ENCODE peak calls at places on chromosomes 1 and 21, in four cellular contexts. W is suprapubic skin, D is AG04449, R is neural progenitor cell. X is an unnamed sample.

GRCh38 chr1:55572878-55573734 is 357.9 kb upstream of the USP24 start:
- DNase-seq in D (no peak), W (no peak), R (no peak), X (no peak)

GRCh38 chr1:153796786-153797659 is 21.8 kb downstream of the SLC27A3 start:
- DNase-seq in W (peak), D (no peak), R (peak), X (peak)

GRCh38 chr21:28447453-28447852 is 545.2 kb downstream of the LTN1 start:
- DNase-seq in R (no peak), W (no peak), D (no peak), X (no peak)

GRCh38 chr1:168726311-168726710 is 2.7 kb downstream of the DPT start:
- DNase-seq in D (no peak), R (no peak), W (no peak), X (no peak)

GRCh38 chr1:83818916-83819315 is 180.0 kb downstream of the TTLL7 start:
- DNase-seq in W (no peak), R (no peak), D (no peak), X (no peak)

GRCh38 chr1:15038232-15039016 is 115.1 kb upstream of the TMEM51 start:
- DNase-seq in D (no peak), W (no peak), R (peak), X (no peak)

GRCh38 chr1:156444407-156445001 is 56.1 kb downstream of the MEF2D start:
- DNase-seq in D (no peak), R (peak), W (no peak), X (no peak)

GRCh38 chr1:184386271-184387068 is at the start of gene C1orf21:
- DNase-seq in R (peak), D (no peak), W (peak), X (no peak)

GRCh38 chr1:160257411-160258015 is 4.8 kb downstream of the DCAF8 start:
- DNase-seq in R (peak), D (no peak), W (no peak), X (no peak)

GRCh38 chr1:47624531-47624930 is 186.7 kb downstream of the FOXD2 start:
- DNase-seq in W (no peak), R (peak), D (no peak), X (no peak)

GRCh38 chr1:174242856-174243255 is 83.5 kb downstream of the RABGAP1L start:
- DNase-seq in D (no peak), R (no peak), W (no peak), X (no peak)

GRCh38 chr1:119125874-119126273 is 14.6 kb downstream of the WARS2 start:
- DNase-seq in W (no peak), R (no peak), D (no peak), X (no peak)

GRCh38 chr1:163406787-163407186 is 85.0 kb downstream of the NUF2 start:
- DNase-seq in R (no peak), D (no peak), W (no peak), X (no peak)

GRCh38 chr1:205763979-205764378 is 11.3 kb downstream of the RAB29 start:
- DNase-seq in R (no peak), W (no peak), D (no peak), X (no peak)

GRCh38 chr21:21952566-21952965 is 954.4 kb downstream of the NCAM2 start:
- DNase-seq in R (no peak), W (no peak), D (no peak), X (no peak)

GRCh38 chr1:227736814-227737432 is 1.7 kb downstream of the SNAP47 start:
- DNase-seq in D (no peak), W (no peak), R (no peak), X (no peak)

GRCh38 chr1:45429543-45430159 is 61.3 kb downstream of the TESK2 start:
- DNase-seq in W (no peak), R (no peak), D (no peak), X (no peak)

GRCh38 chr1:39080884-39081265 is 54.7 kb downstream of the NDUFS5 start:
- DNase-seq in D (no peak), R (peak), W (no peak), X (no peak)

GRCh38 chr1:203505526-203506189 is 11.7 kb downstream of the OPTC start:
- DNase-seq in D (no peak), W (no peak), R (no peak), X (no peak)

GRCh38 chr21:29168874-29169273 is 38.4 kb downstream of the MAP3K7CL start:
- DNase-seq in W (no peak), D (no peak), R (no peak), X (no peak)

GRCh38 chr21:43211085-43212071 is 42.6 kb downstream of the CRYAA start:
- DNase-seq in W (peak), R (peak), D (no peak), X (no peak)

DNA sequence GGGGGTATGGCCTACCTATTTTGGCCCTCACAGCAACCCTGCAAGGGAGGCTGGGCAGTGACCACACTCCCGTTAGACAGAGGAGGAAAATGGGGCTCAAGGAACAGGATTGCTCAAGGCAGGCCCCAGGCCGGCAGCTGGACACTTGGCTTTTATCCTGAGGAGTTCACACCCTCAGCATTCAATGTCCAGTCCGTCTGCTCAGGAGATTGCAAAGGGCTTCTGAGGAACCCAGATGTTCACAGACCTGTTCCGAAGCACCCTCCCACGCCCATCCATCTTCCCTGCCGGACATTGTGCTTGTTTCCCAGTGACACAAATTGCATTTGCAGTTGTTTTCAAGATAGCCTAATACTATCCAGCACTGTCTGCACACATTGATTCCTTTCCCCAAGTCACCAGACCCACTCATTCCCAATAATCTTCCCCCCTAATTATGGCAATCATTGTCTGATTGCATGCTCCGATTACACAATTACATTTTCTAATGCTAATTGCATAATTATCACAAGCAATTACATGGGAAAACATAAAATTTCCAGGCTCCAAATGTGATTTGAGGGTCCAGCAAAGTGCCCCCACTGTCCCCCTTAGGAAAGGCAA is 4.3 kb upstream of the UBL4B start:
- DNase-seq in W (no peak), R (no peak), D (no peak), X (no peak)
- H3K4me3 ChIP-seq in W (no peak), R (no peak), D (no peak), X (no peak)

DNA sequence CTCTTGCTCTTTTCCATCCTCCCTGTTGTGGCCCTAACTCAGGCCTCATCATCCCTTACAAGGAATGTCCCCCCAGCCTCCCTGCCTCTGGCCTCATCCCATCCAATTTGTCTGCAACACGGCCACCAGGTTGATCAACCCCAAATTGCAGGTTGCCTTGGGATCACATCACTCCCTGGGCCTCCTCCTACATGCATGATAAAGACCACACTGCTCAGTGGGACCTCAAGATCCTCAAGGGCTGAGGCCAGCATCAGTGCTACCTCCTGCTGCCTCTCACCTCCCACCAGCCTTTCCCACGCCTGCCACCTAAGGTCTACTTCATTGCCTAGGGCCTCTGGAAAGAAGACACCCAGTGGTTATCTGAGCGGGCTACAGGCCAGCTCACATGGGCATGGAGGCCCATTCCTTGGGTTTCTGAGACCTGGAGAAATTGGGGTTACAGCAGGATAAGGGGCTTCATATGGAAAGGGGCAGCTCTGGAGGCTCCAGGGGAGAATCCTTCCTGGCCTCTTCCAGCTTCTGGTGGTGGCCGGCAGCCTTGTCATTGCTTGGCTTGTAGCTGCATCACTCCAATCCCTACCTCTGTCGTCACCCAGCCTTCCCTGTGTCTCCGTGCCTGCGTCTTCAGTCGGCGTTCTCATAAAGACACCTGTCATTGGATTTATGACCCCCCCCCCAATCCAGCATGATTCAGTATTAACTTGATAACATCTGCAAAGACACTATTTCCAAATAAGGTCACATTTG is 60.5 kb downstream of the KLHDC7A start:
- DNase-seq in D (no peak), R (no peak), W (peak), X (no peak)
- TF ChIP-seq CTCF in D (no peak), R (no peak), W (no peak), X (no peak)

GRCh38 chr1:26540346-26540745 is 10.8 kb downstream of the RPS6KA1 start:
- DNase-seq in D (no peak), R (no peak), W (no peak), X (no peak)

GRCh38 chr1:26542781-26543443 is 13.4 kb downstream of the RPS6KA1 start:
- DNase-seq in R (no peak), W (no peak), D (no peak), X (no peak)

GRCh38 chr1:26541816-26542711 is 12.5 kb downstream of the RPS6KA1 start:
- DNase-seq in D (no peak), R (peak), W (no peak), X (peak)

GRCh38 chr1:26539722-26540121 is 10.2 kb downstream of the RPS6KA1 start:
- DNase-seq in R (no peak), D (no peak), W (no peak), X (no peak)

GRCh38 chr1:26541431-26541815 is 11.9 kb downstream of the RPS6KA1 start:
- DNase-seq in D (no peak), W (no peak), R (no peak), X (no peak)
- H3K4me3 ChIP-seq in D (no peak), W (no peak), R (no peak), X (peak)

GRCh38 chr1:54497338-54497737 is 50.7 kb upstream of the ACOT11 start:
- DNase-seq in W (no peak), R (no peak), D (no peak), X (no peak)

GRCh38 chr1:54501849-54502248 is 46.2 kb upstream of the ACOT11 start:
- DNase-seq in D (no peak), W (no peak), R (no peak), X (no peak)

GRCh38 chr1:54498383-54499096 is 49.5 kb upstream of the ACOT11 start:
- DNase-seq in W (no peak), R (peak), D (no peak), X (no peak)

GRCh38 chr1:54500030-54500389 is 48.0 kb upstream of the ACOT11 start:
- DNase-seq in W (no peak), R (no peak), D (no peak), X (no peak)

DNA sequence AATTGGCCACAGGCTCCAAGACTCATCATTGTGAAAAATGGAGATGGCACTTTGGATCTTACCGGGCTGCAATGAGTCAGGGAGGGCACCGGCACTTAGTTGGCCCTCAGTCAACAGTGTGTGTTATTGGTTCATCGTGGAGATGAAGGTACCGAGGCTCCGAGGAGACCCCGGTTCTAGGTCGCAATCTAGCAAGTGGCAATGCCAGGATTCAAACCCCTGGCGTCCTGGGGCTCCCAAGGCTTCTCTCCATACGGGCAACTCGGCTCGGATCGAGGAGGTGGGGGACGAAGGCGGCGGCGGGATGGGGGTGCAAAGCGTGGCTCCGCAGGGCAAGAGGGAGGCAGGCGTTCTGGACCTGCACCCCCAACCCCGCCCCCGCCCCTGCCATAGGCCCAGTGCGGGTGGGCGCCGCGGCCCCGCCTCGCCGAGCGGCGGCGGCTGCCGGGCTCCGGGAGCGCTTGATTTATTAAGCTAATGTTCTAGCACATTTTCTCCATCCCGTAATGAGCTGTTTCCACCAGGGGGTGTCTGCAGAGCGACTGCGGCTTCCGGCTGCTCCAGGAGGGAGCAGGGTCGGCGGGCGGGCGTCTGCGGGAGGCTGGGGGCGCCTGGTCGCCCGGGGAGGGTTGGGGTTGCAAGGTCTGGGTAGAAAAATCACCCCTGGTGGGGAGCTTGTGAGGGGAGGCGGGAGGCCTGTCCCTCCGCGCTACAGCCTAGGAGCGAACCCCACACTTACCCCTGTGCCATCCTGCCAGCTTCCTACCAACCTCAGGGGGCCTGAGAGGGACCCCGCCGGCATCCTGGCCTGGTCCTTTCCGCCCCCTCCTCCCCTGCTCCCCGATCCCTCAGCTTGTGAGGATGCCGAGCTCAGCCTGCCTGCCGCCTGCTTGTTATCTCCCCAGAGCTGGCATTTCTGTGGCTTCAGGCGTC is 48.7 kb upstream of the ACOT11 start:
- DNase-seq in R (peak), W (no peak), D (no peak), X (no peak)
- TF ChIP-seq CTCF in R (peak), W (peak), D (peak), X (peak)

GRCh38 chr1:230365723-230366307 is 60.3 kb downstream of the PGBD5 start:
- DNase-seq in W (no peak), R (peak), D (no peak), X (no peak)

GRCh38 chr1:230370109-230370508 is 56.0 kb downstream of the PGBD5 start:
- DNase-seq in D (no peak), W (no peak), R (no peak), X (no peak)

GRCh38 chr1:230366504-230366915 is 59.6 kb downstream of the PGBD5 start:
- DNase-seq in D (no peak), R (no peak), W (no peak), X (no peak)

GRCh38 chr1:230368871-230369270 is 57.3 kb downstream of the PGBD5 start:
- DNase-seq in R (no peak), W (no peak), D (no peak), X (no peak)

GRCh38 chr1:230368363-230368762 is 57.8 kb downstream of the PGBD5 start:
- DNase-seq in W (no peak), R (no peak), D (no peak), X (no peak)
- H3K4me3 ChIP-seq in W (no peak), R (no peak), D (no peak), X (no peak)

DNA sequence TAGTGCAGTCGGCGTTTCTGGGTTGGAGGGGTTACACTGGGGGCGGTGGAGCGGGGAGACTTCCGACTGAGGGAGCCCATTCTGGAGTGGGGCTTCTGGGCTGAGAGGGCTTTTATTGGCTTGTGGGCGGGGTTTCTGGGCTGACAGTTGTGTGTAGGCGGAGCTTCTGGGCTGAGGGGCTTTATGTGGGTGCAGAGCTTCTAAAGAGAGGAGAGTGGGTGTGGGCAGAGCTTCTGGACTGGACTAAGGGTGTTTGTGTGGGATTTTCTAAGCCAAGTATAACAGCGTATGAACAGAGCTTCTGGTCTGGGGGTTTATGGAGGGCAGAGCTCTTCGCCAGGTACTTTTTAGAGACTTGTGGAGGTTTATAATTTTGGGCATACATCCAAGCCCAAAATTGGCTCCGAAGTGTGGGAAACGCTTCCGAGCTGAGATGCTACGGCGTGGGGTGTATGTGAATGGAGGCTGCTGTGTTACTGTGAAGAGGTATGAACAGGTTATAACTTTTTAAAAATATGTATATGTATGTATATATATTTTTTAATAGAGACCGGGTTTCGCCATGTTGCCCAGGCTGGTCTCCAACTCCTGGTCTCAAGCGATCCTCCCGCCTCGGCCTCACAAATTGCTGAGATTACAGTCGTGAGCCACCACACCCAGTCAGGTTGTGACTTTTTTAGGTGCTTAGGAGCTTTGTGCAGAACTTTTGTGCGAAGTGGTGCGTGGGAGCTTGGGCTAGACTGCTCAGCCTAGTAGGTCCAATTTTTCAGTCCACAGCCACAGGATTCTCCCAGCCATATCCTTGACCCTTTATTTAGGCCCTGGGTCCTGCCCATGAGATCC is 869 bp downstream of the TMEM39B start:
- DNase-seq in W (no peak), R (peak), D (no peak), X (no peak)
- TF ChIP-seq CTCF in W (peak), R (no peak), D (peak), X (peak)

DNA sequence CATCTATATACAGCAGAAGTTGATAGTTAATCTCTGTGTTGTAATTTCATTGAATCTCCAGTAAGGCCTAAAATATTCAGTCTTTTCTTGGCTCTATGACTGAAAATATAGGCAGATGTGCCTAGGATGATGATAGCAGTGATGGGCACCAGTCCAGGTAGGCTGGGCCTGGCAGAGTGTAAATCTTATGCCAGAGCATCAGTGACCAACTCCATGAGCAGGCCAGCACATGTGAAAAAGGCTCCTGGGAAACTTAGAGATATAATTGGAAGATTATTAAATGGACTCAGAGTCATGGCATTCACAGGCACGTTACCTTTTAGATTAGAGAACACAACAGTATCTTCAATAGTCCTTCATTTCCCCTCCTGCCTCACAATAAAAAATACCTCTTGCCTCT is 20.7 kb upstream of the CYYR1 start:
- DNase-seq in R (no peak), D (no peak), W (no peak), X (no peak)
- H3K4me3 ChIP-seq in R (no peak), D (no peak), W (no peak), X (no peak)

DNA sequence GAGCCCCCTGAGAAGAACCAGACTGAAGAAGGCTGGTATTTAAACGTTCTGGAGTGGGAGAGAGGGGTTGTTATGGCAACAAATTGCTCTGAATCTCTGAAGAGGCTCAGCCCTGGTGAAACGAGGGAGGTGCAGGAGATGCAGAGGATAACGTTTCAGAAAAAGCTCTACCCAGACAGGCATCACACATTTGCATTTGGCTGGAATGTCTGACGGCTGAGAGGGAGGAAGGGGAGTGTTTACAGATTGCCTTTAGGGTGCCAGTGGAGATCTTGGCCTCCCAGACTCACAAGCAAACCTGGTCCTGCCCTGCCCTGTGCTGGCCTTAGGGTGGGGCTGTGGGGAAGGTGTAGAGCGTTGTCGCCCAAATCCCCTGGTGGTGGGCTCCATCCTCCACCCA is 169.0 kb upstream of the AJAP1 start:
- DNase-seq in W (no peak), R (no peak), D (no peak), X (no peak)
- TF ChIP-seq CTCF in W (no peak), R (peak), D (no peak), X (no peak)

X was measured in GM12864.